ENCODE peak calls at places on chromosomes 13 and 19, in ten cellular contexts. One of them, this sample, is unnamed.

GRCh38 chr19:38061294-38061693 is 154.3 kb downstream of the SIPA1L3 start:
- DNase-seq in CD4-positive, alpha-beta T cell: no peak
- DNase-seq in GM04504: peak
- DNase-seq in uterus: no peak
- DNase-seq in EL: peak
- DNase-seq in kidney tubule cell: peak
- DNase-seq in AG04450: peak
- DNase-seq in AG09309: no peak
- DNase-seq in iPS DF 6.9: no peak
- DNase-seq in SIG-M5: no peak
- DNase-seq in this sample: peak

GRCh38 chr19:56597696-56598095 is 2.6 kb downstream of the ZNF71 start:
- DNase-seq in SIG-M5: no peak
- DNase-seq in kidney tubule cell: no peak
- DNase-seq in CD4-positive, alpha-beta T cell: no peak
- DNase-seq in AG04450: no peak
- DNase-seq in AG09309: no peak
- DNase-seq in EL: peak
- DNase-seq in GM04504: no peak
- DNase-seq in iPS DF 6.9: no peak
- DNase-seq in uterus: no peak
- DNase-seq in this sample: no peak

GRCh38 chr19:2500861-2501260 is 24.9 kb downstream of the GADD45B start:
- DNase-seq in uterus: peak
- DNase-seq in iPS DF 6.9: no peak
- DNase-seq in SIG-M5: no peak
- DNase-seq in kidney tubule cell: no peak
- DNase-seq in GM04504: no peak
- DNase-seq in AG04450: no peak
- DNase-seq in CD4-positive, alpha-beta T cell: no peak
- DNase-seq in AG09309: no peak
- DNase-seq in EL: no peak
- DNase-seq in this sample: no peak

GRCh38 chr19:18478545-18479311 is 40.8 kb upstream of the ISYNA1 start:
- DNase-seq in AG09309: peak
- DNase-seq in SIG-M5: no peak
- DNase-seq in AG04450: peak
- DNase-seq in kidney tubule cell: peak
- DNase-seq in EL: peak
- DNase-seq in GM04504: peak
- DNase-seq in CD4-positive, alpha-beta T cell: no peak
- DNase-seq in iPS DF 6.9: no peak
- DNase-seq in uterus: peak
- DNase-seq in this sample: peak

GRCh38 chr13:79549355-79550106 is 68.6 kb downstream of the NDFIP2 start:
- DNase-seq in kidney tubule cell: no peak
- DNase-seq in GM04504: no peak
- DNase-seq in uterus: no peak
- DNase-seq in SIG-M5: no peak
- DNase-seq in CD4-positive, alpha-beta T cell: no peak
- DNase-seq in AG04450: no peak
- DNase-seq in iPS DF 6.9: no peak
- DNase-seq in AG09309: no peak
- DNase-seq in EL: peak
- DNase-seq in this sample: no peak

GRCh38 chr19:14383556-14383897 is 2.3 kb downstream of the ADGRE5 start:
- DNase-seq in AG04450: no peak
- DNase-seq in uterus: no peak
- DNase-seq in iPS DF 6.9: no peak
- DNase-seq in EL: peak
- DNase-seq in kidney tubule cell: no peak
- DNase-seq in CD4-positive, alpha-beta T cell: no peak
- DNase-seq in GM04504: peak
- DNase-seq in AG09309: no peak
- DNase-seq in SIG-M5: no peak
- DNase-seq in this sample: no peak

GRCh38 chr13:49220856-49221614 is 897 bp downstream of the MLNR start:
- DNase-seq in AG09309: no peak
- DNase-seq in SIG-M5: no peak
- DNase-seq in AG04450: no peak
- DNase-seq in EL: peak
- DNase-seq in GM04504: no peak
- DNase-seq in uterus: no peak
- DNase-seq in iPS DF 6.9: no peak
- DNase-seq in CD4-positive, alpha-beta T cell: no peak
- DNase-seq in kidney tubule cell: no peak
- DNase-seq in this sample: no peak

GRCh38 chr19:13788991-13789390 is 6.3 kb upstream of the ZSWIM4 start:
- DNase-seq in SIG-M5: no peak
- DNase-seq in GM04504: peak
- DNase-seq in uterus: peak
- DNase-seq in AG04450: no peak
- DNase-seq in AG09309: peak
- DNase-seq in iPS DF 6.9: no peak
- DNase-seq in CD4-positive, alpha-beta T cell: no peak
- DNase-seq in EL: peak
- DNase-seq in kidney tubule cell: no peak
- DNase-seq in this sample: peak

GRCh38 chr19:16594131-16594586 is 21.9 kb upstream of the SLC35E1 start:
- DNase-seq in GM04504: no peak
- DNase-seq in EL: no peak
- DNase-seq in CD4-positive, alpha-beta T cell: no peak
- DNase-seq in iPS DF 6.9: no peak
- DNase-seq in kidney tubule cell: no peak
- DNase-seq in SIG-M5: no peak
- DNase-seq in uterus: no peak
- DNase-seq in AG09309: no peak
- DNase-seq in AG04450: no peak
- DNase-seq in this sample: no peak

GRCh38 chr19:5691930-5692784 is 2.1 kb downstream of the RPL36 start:
- DNase-seq in AG09309: no peak
- DNase-seq in EL: peak
- DNase-seq in GM04504: no peak
- DNase-seq in CD4-positive, alpha-beta T cell: no peak
- DNase-seq in SIG-M5: no peak
- DNase-seq in iPS DF 6.9: no peak
- DNase-seq in kidney tubule cell: no peak
- DNase-seq in AG04450: no peak
- DNase-seq in uterus: no peak
- DNase-seq in this sample: peak

GRCh38 chr13:98174321-98174720 is 2.7 kb downstream of the RNF113B start:
- DNase-seq in iPS DF 6.9: no peak
- DNase-seq in GM04504: no peak
- DNase-seq in CD4-positive, alpha-beta T cell: no peak
- DNase-seq in kidney tubule cell: no peak
- DNase-seq in uterus: no peak
- DNase-seq in SIG-M5: no peak
- DNase-seq in AG09309: no peak
- DNase-seq in AG04450: no peak
- DNase-seq in EL: no peak
- DNase-seq in this sample: no peak

GRCh38 chr19:51135004-51135403 is 7.1 kb upstream of the SIGLEC7 start:
- DNase-seq in AG04450: no peak
- DNase-seq in GM04504: no peak
- DNase-seq in SIG-M5: no peak
- DNase-seq in AG09309: no peak
- DNase-seq in EL: no peak
- DNase-seq in CD4-positive, alpha-beta T cell: no peak
- DNase-seq in kidney tubule cell: no peak
- DNase-seq in iPS DF 6.9: no peak
- DNase-seq in uterus: no peak
- DNase-seq in this sample: no peak

GRCh38 chr13:26220575-26220974 is 1.5 kb downstream of the RNF6 start:
- DNase-seq in CD4-positive, alpha-beta T cell: no peak
- DNase-seq in uterus: no peak
- DNase-seq in iPS DF 6.9: no peak
- DNase-seq in AG09309: peak
- DNase-seq in GM04504: no peak
- DNase-seq in kidney tubule cell: peak
- DNase-seq in EL: peak
- DNase-seq in AG04450: no peak
- DNase-seq in SIG-M5: no peak
- DNase-seq in this sample: peak

GRCh38 chr19:50423279-50424113 is 4.8 kb downstream of the SPIB start:
- DNase-seq in EL: no peak
- DNase-seq in AG04450: no peak
- DNase-seq in iPS DF 6.9: no peak
- DNase-seq in kidney tubule cell: no peak
- DNase-seq in SIG-M5: no peak
- DNase-seq in uterus: no peak
- DNase-seq in AG09309: no peak
- DNase-seq in CD4-positive, alpha-beta T cell: no peak
- DNase-seq in GM04504: no peak
- DNase-seq in this sample: no peak

GRCh38 chr19:38003427-38004099 is 96.6 kb downstream of the SIPA1L3 start:
- DNase-seq in SIG-M5: no peak
- DNase-seq in CD4-positive, alpha-beta T cell: no peak
- DNase-seq in AG04450: peak
- DNase-seq in AG09309: no peak
- DNase-seq in iPS DF 6.9: no peak
- DNase-seq in kidney tubule cell: peak
- DNase-seq in uterus: peak
- DNase-seq in GM04504: peak
- DNase-seq in EL: peak
- DNase-seq in this sample: peak

GRCh38 chr13:25242956-25243355 is 44.3 kb downstream of the MTMR6 start:
- DNase-seq in AG09309: no peak
- DNase-seq in uterus: no peak
- DNase-seq in SIG-M5: no peak
- DNase-seq in AG04450: no peak
- DNase-seq in kidney tubule cell: no peak
- DNase-seq in iPS DF 6.9: no peak
- DNase-seq in CD4-positive, alpha-beta T cell: no peak
- DNase-seq in EL: no peak
- DNase-seq in GM04504: no peak
- DNase-seq in this sample: no peak

GRCh38 chr13:22235950-22236290 is 565.0 kb downstream of the FGF9 start:
- DNase-seq in kidney tubule cell: no peak
- DNase-seq in CD4-positive, alpha-beta T cell: no peak
- DNase-seq in AG09309: no peak
- DNase-seq in GM04504: no peak
- DNase-seq in EL: no peak
- DNase-seq in uterus: no peak
- DNase-seq in SIG-M5: no peak
- DNase-seq in iPS DF 6.9: peak
- DNase-seq in AG04450: no peak
- DNase-seq in this sample: no peak

GRCh38 chr19:46951236-46951986 is 68.2 kb upstream of the NPAS1 start:
- DNase-seq in EL: peak
- DNase-seq in AG04450: no peak
- DNase-seq in kidney tubule cell: peak
- DNase-seq in CD4-positive, alpha-beta T cell: no peak
- DNase-seq in AG09309: no peak
- DNase-seq in iPS DF 6.9: no peak
- DNase-seq in GM04504: no peak
- DNase-seq in SIG-M5: no peak
- DNase-seq in uterus: no peak
- DNase-seq in this sample: peak

GRCh38 chr13:37995052-37995451 is 125.5 kb upstream of the TRPC4 start:
- DNase-seq in CD4-positive, alpha-beta T cell: no peak
- DNase-seq in AG09309: no peak
- DNase-seq in kidney tubule cell: peak
- DNase-seq in AG04450: no peak
- DNase-seq in SIG-M5: no peak
- DNase-seq in uterus: no peak
- DNase-seq in GM04504: no peak
- DNase-seq in EL: no peak
- DNase-seq in iPS DF 6.9: no peak
- DNase-seq in this sample: no peak

GRCh38 chr19:55495646-55496349 is 7.6 kb downstream of the SSC5D start:
- DNase-seq in AG09309: no peak
- DNase-seq in kidney tubule cell: peak
- DNase-seq in AG04450: no peak
- DNase-seq in CD4-positive, alpha-beta T cell: no peak
- DNase-seq in GM04504: no peak
- DNase-seq in SIG-M5: no peak
- DNase-seq in uterus: no peak
- DNase-seq in iPS DF 6.9: no peak
- DNase-seq in EL: peak
- DNase-seq in this sample: no peak

GRCh38 chr19:49205114-49205513 is 47.5 kb downstream of the TRPM4 start:
- DNase-seq in GM04504: no peak
- DNase-seq in kidney tubule cell: no peak
- DNase-seq in uterus: no peak
- DNase-seq in AG04450: no peak
- DNase-seq in CD4-positive, alpha-beta T cell: no peak
- DNase-seq in EL: no peak
- DNase-seq in iPS DF 6.9: no peak
- DNase-seq in SIG-M5: no peak
- DNase-seq in AG09309: no peak
- DNase-seq in this sample: no peak

GRCh38 chr13:45016792-45017425 is 27.6 kb downstream of the GPALPP1 start:
- DNase-seq in EL: no peak
- DNase-seq in GM04504: no peak
- DNase-seq in AG09309: no peak
- DNase-seq in iPS DF 6.9: no peak
- DNase-seq in CD4-positive, alpha-beta T cell: no peak
- DNase-seq in uterus: no peak
- DNase-seq in AG04450: no peak
- DNase-seq in SIG-M5: no peak
- DNase-seq in kidney tubule cell: no peak
- DNase-seq in this sample: no peak

GRCh38 chr13:107845911-107846310 is 369.4 kb downstream of the LIG4 start:
- DNase-seq in AG04450: no peak
- DNase-seq in uterus: no peak
- DNase-seq in SIG-M5: no peak
- DNase-seq in kidney tubule cell: peak
- DNase-seq in EL: no peak
- DNase-seq in iPS DF 6.9: no peak
- DNase-seq in GM04504: no peak
- DNase-seq in AG09309: no peak
- DNase-seq in CD4-positive, alpha-beta T cell: no peak
- DNase-seq in this sample: no peak

GRCh38 chr19:35144600-35145436 is 1.8 kb downstream of the FXYD7 start:
- DNase-seq in kidney tubule cell: peak
- DNase-seq in iPS DF 6.9: no peak
- DNase-seq in SIG-M5: no peak
- DNase-seq in AG04450: no peak
- DNase-seq in uterus: no peak
- DNase-seq in GM04504: no peak
- DNase-seq in AG09309: no peak
- DNase-seq in CD4-positive, alpha-beta T cell: no peak
- DNase-seq in EL: no peak
- DNase-seq in this sample: peak

This sample was measured in epithelial cell of esophagus.